ENCODE peak calls at places on chromosomes 12 and 14, in ten cellular contexts. C, B, W, A, F, L, O, Z, U and V are unnamed samples. For H3K4me1 and H3K27me3, the result is how much of the 10 kb centered on the place peaks cover.

GRCh38 chr14:104665663-104666522 is 23.5 kb upstream of the INF2 start:
- DNase-seq in O (peak), F (peak), B (peak), L (peak), U (no peak), W (peak), C (no peak), Z (peak), A (no peak), V (peak)

GRCh38 chr12:15532364-15532977 is 210.2 kb downstream of the PTPRO start:
- DNase-seq in O (peak), L (no peak), F (peak), Z (peak), B (peak), C (peak), A (peak), U (peak), W (peak), V (peak)

GRCh38 chr12:138898-139534 is 72.4 kb downstream of the IQSEC3 start:
- DNase-seq in F (no peak), L (no peak), C (no peak), A (peak), U (peak), B (no peak), O (no peak), W (no peak), Z (no peak), V (no peak)

GRCh38 chr12:95054206-95054605 is 19.2 kb downstream of the NR2C1 start:
- DNase-seq in A (no peak), L (no peak), U (no peak), W (no peak), O (no peak), F (no peak), B (no peak), C (no peak), Z (no peak), V (no peak)

GRCh38 chr12:127401536-127401935 is 865.4 kb upstream of the TMEM132C start:
- DNase-seq in L (no peak), F (no peak), C (no peak), Z (peak), O (no peak), U (no peak), W (no peak), A (no peak), B (no peak), V (no peak)

GRCh38 chr12:123037791-123038190 is 57.3 kb downstream of the ARL6IP4 start:
- DNase-seq in F (no peak), Z (no peak), O (no peak), C (no peak), W (no peak), B (no peak), A (no peak), U (no peak), L (no peak), V (no peak)

GRCh38 chr14:56059054-56059453 is 59.2 kb upstream of the PELI2 start:
- DNase-seq in O (no peak), L (no peak), U (peak), Z (no peak), A (peak), C (no peak), F (no peak), W (no peak), B (no peak), V (no peak)

GRCh38 chr12:111180830-111181726 is 187.8 kb downstream of the PHETA1 start:
- DNase-seq in B (no peak), L (no peak), O (no peak), U (peak), C (peak), A (peak), Z (no peak), W (no peak), F (no peak), V (no peak)

GRCh38 chr12:115466076-115466475 is 782.1 kb upstream of the TBX3 start:
- DNase-seq in F (no peak), W (no peak), O (no peak), Z (no peak), C (peak), U (no peak), A (no peak), L (no peak), B (no peak), V (no peak)

GRCh38 chr12:26177303-26177702 is 18.1 kb upstream of the SSPN start:
- DNase-seq in F (no peak), C (no peak), O (no peak), Z (peak), L (no peak), B (no peak), A (no peak), W (no peak), U (no peak), V (no peak)

GRCh38 chr12:116736962-116737773 is 701 bp downstream of the SPRING1 start:
- DNase-seq in O (no peak), Z (no peak), B (no peak), F (no peak), L (no peak), C (peak), W (peak), U (no peak), A (no peak), V (no peak)

GRCh38 chr12:47391566-47391965 is 311.8 kb upstream of the AMIGO2 start:
- DNase-seq in A (no peak), U (no peak), B (peak), Z (no peak), W (no peak), F (no peak), C (no peak), L (peak), O (no peak), V (no peak)

GRCh38 chr12:63403256-63403655 is 252.3 kb upstream of the AVPR1A start:
- DNase-seq in F (no peak), W (no peak), O (no peak), A (no peak), U (no peak), L (no peak), B (no peak), C (no peak), Z (no peak), V (no peak)

DNA sequence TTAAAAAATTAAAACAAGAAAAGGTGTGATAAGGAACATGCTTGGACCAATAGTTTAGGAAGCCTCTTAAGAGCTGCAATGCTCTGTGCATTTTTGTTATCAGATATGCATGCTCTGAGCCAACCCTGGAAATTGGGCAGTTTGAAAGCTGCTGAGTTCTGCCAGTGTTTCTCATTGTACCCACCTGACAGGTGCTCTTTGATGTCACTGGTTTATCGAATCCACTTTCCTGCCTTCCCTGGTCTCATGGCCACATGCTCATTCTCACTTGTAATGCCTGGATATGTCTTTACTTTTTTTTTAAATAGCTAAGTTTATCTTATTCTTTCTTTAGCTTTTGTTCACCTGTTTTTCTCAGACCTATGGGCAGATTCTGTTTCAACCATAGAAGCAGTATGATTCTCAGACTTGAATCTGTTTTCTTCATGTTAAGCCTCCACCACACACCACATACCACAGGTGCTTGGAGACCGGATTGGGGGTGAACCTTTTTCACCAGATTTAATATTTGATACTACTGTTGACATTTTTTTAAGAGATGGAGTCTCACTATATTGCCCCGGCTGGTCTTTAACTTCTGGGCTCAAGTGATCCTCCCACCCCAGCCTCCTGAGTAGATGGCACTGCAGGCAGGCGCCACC is 90.7 kb downstream of the ESR2 start:
- DNase-seq in F (no peak), B (no peak), U (no peak), C (no peak), L (no peak), A (no peak), O (no peak), W (no peak), Z (no peak), V (no peak)
- H3K4me1 ChIP-seq in F (under half), B (under half), U (under half), C (under half), L (under half), A (under half), O (under half), W (under half), Z (under half), V (under half)

DNA sequence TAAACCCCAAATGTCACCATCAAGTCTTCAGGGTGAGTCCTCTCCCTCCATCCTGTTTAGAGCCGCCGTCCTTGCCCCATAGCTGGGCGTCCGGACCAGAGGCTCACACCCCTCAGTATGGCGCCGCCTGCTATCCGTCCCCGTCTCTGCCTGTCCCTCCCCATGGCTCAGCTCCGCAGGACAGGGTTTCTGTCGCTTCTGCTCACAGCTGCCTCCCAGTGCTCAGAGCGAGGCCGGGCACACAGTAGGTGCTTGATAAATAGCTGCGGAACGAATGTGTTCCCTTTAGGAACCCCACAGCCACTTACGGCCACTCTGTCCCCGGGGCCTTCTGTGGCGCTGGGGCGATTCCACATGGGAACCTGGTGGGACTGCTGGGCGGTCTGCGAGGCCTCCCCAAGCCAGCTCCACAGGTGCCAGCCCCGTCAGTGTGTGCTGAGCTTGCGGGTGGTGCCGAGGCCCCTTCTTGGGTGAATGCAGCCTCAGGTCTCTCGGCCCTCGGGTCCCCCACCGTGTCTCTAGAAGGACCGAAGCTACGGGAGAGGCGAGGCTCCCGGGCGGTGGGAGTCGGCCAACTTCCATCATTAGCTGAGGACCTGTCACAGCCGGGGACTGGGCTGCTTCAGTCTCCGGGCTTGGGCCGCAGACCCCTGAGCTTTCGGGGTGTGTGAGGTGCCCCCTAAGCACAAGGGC is 63.0 kb downstream of the NOC4L start:
- DNase-seq in B (no peak), L (no peak), A (no peak), Z (no peak), W (no peak), C (no peak), U (no peak), O (no peak), F (no peak), V (no peak)
- H3K27me3 ChIP-seq in B (under half), L (under half), A (under half), Z (under half), W (half or more), C (half or more), U (under half), O (under half), F (under half), V (under half)

GRCh38 chr12:18753481-18754117 is 15.7 kb downstream of the CAPZA3 start:
- DNase-seq in F (no peak), Z (no peak), B (no peak), L (no peak), A (peak), U (peak), O (no peak), C (no peak), W (no peak), V (no peak)
- H3K4me3 ChIP-seq in F (no peak), Z (no peak), B (no peak), L (no peak), A (no peak), U (no peak), O (no peak), C (peak), W (no peak), V (no peak)

GRCh38 chr14:74682169-74682952 is 30.5 kb downstream of the AREL1 start:
- DNase-seq in O (no peak), L (no peak), B (no peak), C (no peak), U (no peak), Z (no peak), F (no peak), A (no peak), W (no peak), V (no peak)
- H3K4me1 ChIP-seq in O (under half), L (under half), B (under half), C (under half), U (under half), Z (under half), F (under half), A (under half), W (under half), V (under half)

GRCh38 chr14:21071225-21072041 is 1.3 kb downstream of the ARHGEF40 start:
- DNase-seq in A (peak), B (no peak), U (peak), W (peak), F (no peak), L (peak), C (peak), Z (peak), O (peak), V (no peak)
- H3K27me3 ChIP-seq in A (under half), B (half or more), U (under half), W (under half), F (under half), L (half or more), C (under half), Z (under half), O (under half), V (under half)

DNA sequence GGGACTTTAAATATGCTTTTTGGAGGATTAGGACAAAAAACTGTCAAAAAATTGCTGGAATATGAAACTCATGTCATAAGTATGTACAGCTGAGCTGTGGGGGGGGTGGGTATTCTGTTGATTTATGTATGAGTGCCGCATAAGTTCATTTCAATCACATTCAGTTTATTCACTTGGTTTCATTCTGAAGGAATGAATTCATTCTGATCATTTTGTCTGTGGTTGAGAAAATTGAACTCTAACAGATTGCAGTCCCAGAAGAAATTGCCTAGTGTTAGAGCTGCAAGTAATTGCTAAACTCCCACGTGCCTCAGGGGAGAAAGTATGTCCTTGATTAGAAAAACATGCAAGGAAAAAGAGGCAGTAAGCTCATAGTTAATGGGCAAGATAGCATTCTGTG is 442.4 kb upstream of the MGAT4C start:
- DNase-seq in A (peak), O (no peak), C (peak), U (peak), B (no peak), L (no peak), W (no peak), Z (no peak), F (no peak), V (no peak)
- H3K4me3 ChIP-seq in A (no peak), O (no peak), C (peak), U (no peak), B (no peak), L (no peak), W (no peak), Z (no peak), F (no peak), V (no peak)

DNA sequence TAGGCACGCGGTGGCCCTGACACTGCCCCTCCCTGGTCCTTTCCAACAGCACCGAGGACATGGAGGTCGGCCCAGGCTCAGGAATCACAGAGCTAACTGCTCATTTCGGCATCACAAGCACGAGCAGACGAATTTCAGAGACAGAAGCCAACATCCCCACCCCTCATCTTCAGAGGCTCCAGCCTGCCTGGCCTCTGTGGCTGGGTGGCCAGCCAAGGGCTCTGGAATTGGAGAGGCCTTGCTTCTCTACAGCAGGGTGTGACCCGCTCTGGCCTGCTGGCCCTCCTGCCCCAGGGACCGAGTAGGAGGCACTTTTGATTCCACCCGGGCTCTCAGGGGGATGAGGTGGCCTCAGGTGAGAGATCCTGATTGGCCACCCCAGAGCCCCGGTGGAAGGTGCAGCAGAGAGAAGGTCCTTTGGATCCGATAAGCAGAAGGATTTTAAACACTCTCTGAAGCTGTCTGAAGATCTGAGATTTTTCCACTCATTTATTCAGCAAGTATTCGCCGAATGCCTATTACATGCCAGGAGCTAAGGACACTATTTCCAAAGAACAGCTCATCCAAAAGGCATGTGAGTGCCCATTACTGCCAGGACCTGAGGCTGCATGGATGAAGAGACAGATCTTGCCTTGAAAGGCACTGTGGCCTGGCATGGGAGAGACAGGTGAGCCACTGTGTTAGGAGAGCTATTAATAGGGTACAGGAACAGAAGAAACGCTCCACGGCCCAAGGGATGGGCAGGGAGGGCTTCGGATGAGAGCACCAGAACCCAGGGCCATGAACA is 10.3 kb downstream of the BAG5 start:
- DNase-seq in A (no peak), Z (peak), W (peak), C (peak), B (no peak), O (no peak), F (no peak), U (peak), L (no peak), V (no peak)
- H3K4me1 ChIP-seq in A (under half), Z (under half), W (under half), C (half or more), B (under half), O (under half), F (under half), U (under half), L (under half), V (under half)